ENCODE peak calls at places on chromosomes 16 and 17, in five cellular contexts. W is iris pigment epithelial cell, A is skeletal muscle cell, O is NCI-H2171, E is cardiac muscle cell. L is an unnamed sample.

GRCh38 chr16:88640520-88641247 is 2.3 kb downstream of the IL17C start:
- DNase-seq in E (no peak), O (no peak), A (no peak), W (no peak), L (no peak)

GRCh38 chr16:75745823-75746222 is 19.5 kb upstream of the CPHXL start:
- DNase-seq in A (no peak), O (no peak), E (no peak), W (no peak), L (no peak)

GRCh38 chr17:21242026-21242700 is 11.0 kb downstream of the NATD1 start:
- DNase-seq in O (no peak), W (no peak), E (peak), A (no peak), L (no peak)

GRCh38 chr17:57293077-57293476 is 36.8 kb downstream of the MSI2 start:
- DNase-seq in E (no peak), A (no peak), W (peak), O (no peak), L (no peak)

GRCh38 chr17:63488851-63489250 is 12.0 kb downstream of the ACE start:
- DNase-seq in E (no peak), W (no peak), A (no peak), O (no peak), L (no peak)

GRCh38 chr16:56792960-56793359 is 63.0 kb downstream of the NUP93 start:
- DNase-seq in W (no peak), A (no peak), O (no peak), E (no peak), L (no peak)

GRCh38 chr16:1946495-1947368 is 3.7 kb upstream of the MSRB1 start:
- DNase-seq in E (no peak), A (no peak), W (no peak), O (no peak), L (no peak)

GRCh38 chr17:63516910-63517824 is 6.0 kb upstream of the KCNH6 start:
- DNase-seq in A (peak), W (peak), E (no peak), O (no peak), L (no peak)

GRCh38 chr17:71482625-71483024 is 638.2 kb upstream of the SOX9 start:
- DNase-seq in O (no peak), A (no peak), W (peak), E (no peak), L (no peak)

GRCh38 chr17:4110152-4110551 is 32.7 kb downstream of the ZZEF1 start:
- DNase-seq in O (no peak), E (no peak), A (peak), W (peak), L (no peak)

GRCh38 chr17:13582776-13583414 is 18.8 kb downstream of the HS3ST3A1 start:
- DNase-seq in O (no peak), A (no peak), E (no peak), W (no peak), L (no peak)

GRCh38 chr17:57566724-57567123 is 178.4 kb downstream of the CCDC182 start:
- DNase-seq in W (no peak), O (no peak), A (no peak), E (no peak), L (no peak)

GRCh38 chr16:2432286-2432685 is 3.0 kb downstream of the CCNF start:
- DNase-seq in E (no peak), O (no peak), W (no peak), A (no peak), L (no peak)

GRCh38 chr17:9329251-9329921 is 246.2 kb downstream of the STX8 start:
- DNase-seq in A (no peak), O (no peak), E (no peak), W (no peak), L (no peak)

GRCh38 chr16:78478267-78478821 is 378.9 kb downstream of the WWOX start:
- DNase-seq in A (no peak), W (no peak), O (no peak), E (no peak), L (no peak)

GRCh38 chr17:38750312-38751121 is 2.0 kb upstream of the PSMB3 start:
- DNase-seq in O (no peak), W (peak), A (no peak), E (no peak), L (no peak)

L was measured in smooth muscle cell of the brain vasculature.